ENCODE peak calls at places on chromosomes 3 and 15, in ten cellular contexts. Y is astrocyte of the spinal cord; J is ecto neural progenitor cell; B is lower lobe of right lung; S is activated CD8-positive, alpha-beta memory T cell treated with anti-CD3 and anti-CD28 coated beads for 24 hours; U is activated CD4-positive, alpha-beta T cell treated with anti-CD3 and anti-CD28 coated beads, Interleukin-2, amount 50 U/mL, for 4 hours; D is DMS153; H is progenitor cell of endocrine pancreas; Z is activated T-cell treated with anti-CD3 and anti-CD28 coated beads for 1 hour; X is AG09309. I is an unnamed sample.

GRCh38 chr3:171251842-171252241 is 208.4 kb downstream of the TNIK start:
- DNase-seq in Y (no peak), J (no peak), B (no peak), S (no peak), U (no peak), D (no peak), H (no peak), Z (no peak), X (peak; percentile 11), I (no peak)

GRCh38 chr15:71501344-71502128 is 308.8 kb upstream of the NR2E3 start:
- DNase-seq in Y (no peak), J (no peak), B (no peak), S (no peak), U (no peak), D (no peak), H (no peak), Z (no peak), X (no peak), I (peak; percentile 9)

GRCh38 chr3:151183253-151183652 is 19.8 kb downstream of the GPR171 start:
- DNase-seq in Y (no peak), J (no peak), B (no peak), S (no peak), U (no peak), D (no peak), H (no peak), Z (no peak), X (no peak), I (no peak)

GRCh38 chr15:92819312-92820232 is 80.6 kb upstream of the CHD2 start:
- DNase-seq in Y (peak; percentile 32), J (no peak), B (no peak), S (no peak), U (no peak), D (no peak), H (no peak), Z (no peak), X (no peak), I (no peak)

GRCh38 chr3:74883690-74884089 is 269.2 kb upstream of the CNTN3 start:
- DNase-seq in Y (no peak), J (no peak), B (no peak), S (no peak), U (no peak), D (no peak), H (no peak), Z (no peak), X (peak; percentile 4), I (no peak)

GRCh38 chr15:45200001-45200798 is 12.4 kb upstream of the SHF start:
- DNase-seq in Y (peak; percentile 93), J (peak; percentile 98), B (peak; percentile 92), S (peak; percentile 100), U (peak; percentile 96), D (peak; percentile 82), H (peak; percentile 97), Z (peak; percentile 95), X (peak; percentile 90), I (peak; percentile 72)

GRCh38 chr3:139218046-139218445 is 125.8 kb upstream of the MRPS22 start:
- DNase-seq in Y (no peak), J (no peak), B (no peak), S (no peak), U (no peak), D (no peak), H (no peak), Z (no peak), X (no peak), I (no peak)

GRCh38 chr15:68616397-68616796 is 37.6 kb downstream of the CORO2B start:
- DNase-seq in Y (no peak), J (no peak), B (no peak), S (no peak), U (no peak), D (no peak), H (no peak), Z (no peak), X (no peak), I (no peak)

GRCh38 chr3:136545664-136546266 is 206.4 kb downstream of the STAG1 start:
- DNase-seq in Y (peak; percentile 48), J (no peak), B (no peak), S (no peak), U (no peak), D (no peak), H (no peak), Z (no peak), X (no peak), I (no peak)

GRCh38 chr3:125651246-125651645 is 55.9 kb upstream of the OSBPL11 start:
- DNase-seq in Y (peak; percentile 18), J (no peak), B (no peak), S (no peak), U (no peak), D (no peak), H (no peak), Z (no peak), X (peak; percentile 11), I (no peak)

GRCh38 chr3:182913889-182914288 is 66.4 kb downstream of the DCUN1D1 start:
- DNase-seq in Y (no peak), J (no peak), B (no peak), S (no peak), U (no peak), D (peak; percentile 93), H (no peak), Z (no peak), X (no peak), I (no peak)

GRCh38 chr15:39555885-39556284 is 25.0 kb upstream of the THBS1 start:
- DNase-seq in Y (no peak), J (no peak), B (no peak), S (no peak), U (no peak), D (peak; percentile 12), H (no peak), Z (no peak), X (no peak), I (no peak)

GRCh38 chr15:81752149-81752942 is 293.5 kb downstream of the MEX3B start:
- DNase-seq in Y (no peak), J (no peak), B (no peak), S (no peak), U (no peak), D (peak; percentile 84), H (no peak), Z (no peak), X (no peak), I (no peak)

GRCh38 chr15:98131924-98132323 is 171.4 kb downstream of the ARRDC4 start:
- DNase-seq in Y (no peak), J (no peak), B (no peak), S (no peak), U (no peak), D (no peak), H (no peak), Z (no peak), X (no peak), I (no peak)

GRCh38 chr3:159266779-159267178 is 464.9 kb downstream of the MFSD1 start:
- DNase-seq in Y (peak; percentile 34), J (peak; percentile 63), B (no peak), S (no peak), U (no peak), D (no peak), H (peak; percentile 35), Z (no peak), X (no peak), I (no peak)

GRCh38 chr3:69012836-69013255 is 638 bp downstream of the EOGT start:
- DNase-seq in Y (peak; percentile 52), J (peak; percentile 64), B (peak; percentile 78), S (no peak), U (no peak), D (no peak), H (peak; percentile 39), Z (no peak), X (no peak), I (no peak)

GRCh38 chr15:61050844-61051569 is 178.1 kb downstream of the RORA start:
- DNase-seq in Y (no peak), J (no peak), B (no peak), S (no peak), U (no peak), D (no peak), H (no peak), Z (no peak), X (no peak), I (no peak)

GRCh38 chr3:124730920-124731297 is 657 bp downstream of the UMPS start:
- DNase-seq in Y (no peak), J (no peak), B (no peak), S (no peak), U (no peak), D (no peak), H (no peak), Z (no peak), X (no peak), I (no peak)

GRCh38 chr3:37652405-37652804 is 209.3 kb upstream of the CTDSPL start:
- DNase-seq in Y (no peak), J (no peak), B (no peak), S (no peak), U (no peak), D (no peak), H (no peak), Z (no peak), X (no peak), I (no peak)

GRCh38 chr3:128489860-128490649 is 2.9 kb downstream of the GATA2 start:
- DNase-seq in Y (no peak), J (peak; percentile 87), B (peak; percentile 49), S (peak; percentile 70), U (no peak), D (no peak), H (no peak), Z (no peak), X (no peak), I (no peak)

GRCh38 chr15:69074011-69074842 is 59.7 kb downstream of the NOX5 start:
- DNase-seq in Y (peak; percentile 57), J (peak; percentile 79), B (peak; percentile 74), S (no peak), U (no peak), D (peak; percentile 23), H (peak; percentile 34), Z (no peak), X (no peak), I (peak; percentile 19)

GRCh38 chr3:64257096-64257755 is 32.0 kb upstream of the PRICKLE2 start:
- DNase-seq in Y (no peak), J (no peak), B (no peak), S (no peak), U (no peak), D (no peak), H (no peak), Z (no peak), X (no peak), I (no peak)

GRCh38 chr3:108507887-108508286 is 2.5 kb downstream of the MYH15 start:
- DNase-seq in Y (no peak), J (no peak), B (no peak), S (no peak), U (no peak), D (no peak), H (no peak), Z (no peak), X (no peak), I (no peak)

GRCh38 chr3:141412087-141412935 is 44.0 kb downstream of the ZBTB38 start:
- DNase-seq in Y (peak; percentile 84), J (no peak), B (no peak), S (peak; percentile 70), U (peak; percentile 28), D (peak; percentile 67), H (no peak), Z (peak; percentile 42), X (peak; percentile 63), I (no peak)

GRCh38 chr15:58307313-58307961 is 124.4 kb upstream of the LIPC start:
- DNase-seq in Y (peak; percentile 61), J (no peak), B (no peak), S (no peak), U (no peak), D (no peak), H (no peak), Z (no peak), X (peak; percentile 56), I (peak; percentile 43)

GRCh38 chr3:4824948-4825325 is 154.3 kb upstream of the BHLHE40 start:
- DNase-seq in Y (peak; percentile 81), J (no peak), B (no peak), S (no peak), U (no peak), D (no peak), H (no peak), Z (no peak), X (no peak), I (peak; percentile 92)

GRCh38 chr3:143098032-143098764 is 21.4 kb upstream of the CHST2 start:
- DNase-seq in Y (no peak), J (no peak), B (no peak), S (no peak), U (no peak), D (peak; percentile 39), H (no peak), Z (no peak), X (no peak), I (no peak)

GRCh38 chr3:52246728-52247454 is 1.3 kb downstream of the PPM1M start:
- DNase-seq in Y (no peak), J (peak; percentile 46), B (peak; percentile 67), S (peak; percentile 72), U (no peak), D (no peak), H (no peak), Z (no peak), X (no peak), I (no peak)